ENCODE peak calls at places on chromosomes 2 and 18, in four cellular contexts. U is HS-27A; A is activated CD8-positive, alpha-beta memory T cell treated with anti-CD3 and anti-CD28 coated beads for 1 hour; F is endodermal cell. D is an unnamed sample.

GRCh38 chr18:38751897-38752296 is 1186.3 kb upstream of the CELF4 start:
- DNase-seq in U (no peak), A (no peak), F (no peak), D (no peak)

GRCh38 chr2:32135409-32135808 is 30.3 kb upstream of the SLC30A6 start:
- DNase-seq in U (peak; percentile 76), A (no peak), F (no peak), D (no peak)

GRCh38 chr2:10079931-10080535 is at the start of gene CYS1:
- DNase-seq in U (no peak), A (no peak), F (peak; percentile 84), D (no peak)

GRCh38 chr2:179031731-179032408 is 18.1 kb downstream of the CCDC141 start:
- DNase-seq in U (no peak), A (no peak), F (no peak), D (no peak)

GRCh38 chr2:60759654-60760053 is 3.6 kb downstream of the PAPOLG start:
- DNase-seq in U (no peak), A (no peak), F (no peak), D (no peak)

GRCh38 chr2:130837175-130837810 is 579 bp downstream of the ARHGEF4 start:
- DNase-seq in U (no peak), A (no peak), F (no peak), D (no peak)

GRCh38 chr18:46688853-46689525 is 32.0 kb upstream of the LOXHD1 start:
- DNase-seq in U (no peak), A (no peak), F (no peak), D (no peak)

GRCh38 chr2:42486145-42486906 is 7.5 kb downstream of the KCNG3 start:
- DNase-seq in U (no peak), A (no peak), F (no peak), D (no peak)

GRCh38 chr2:186903183-186903582 is 54.2 kb upstream of the ZSWIM2 start:
- DNase-seq in U (no peak), A (no peak), F (no peak), D (no peak)

GRCh38 chr2:109409347-109410020 is 204.3 kb downstream of the SEPTIN10 start:
- DNase-seq in U (no peak), A (no peak), F (no peak), D (no peak)

GRCh38 chr2:173286153-173286809 is 68.4 kb upstream of the CDCA7 start:
- DNase-seq in U (no peak), A (no peak), F (no peak), D (no peak)

GRCh38 chr18:50405582-50406271 is 30.9 kb downstream of the SKA1 start:
- DNase-seq in U (no peak), A (no peak), F (no peak), D (no peak)

GRCh38 chr18:69590150-69590549 is 189.5 kb downstream of the DOK6 start:
- DNase-seq in U (no peak), A (no peak), F (no peak), D (no peak)

GRCh38 chr2:5696351-5696740 is 4.2 kb downstream of the SOX11 start:
- DNase-seq in U (no peak), A (no peak), F (no peak), D (no peak)

GRCh38 chr2:64865073-64865830 is 123.9 kb upstream of the SLC1A4 start:
- DNase-seq in U (peak; percentile 31), A (peak; percentile 46), F (peak; percentile 84), D (no peak)

GRCh38 chr2:31434911-31435310 is 20.4 kb upstream of the XDH start:
- DNase-seq in U (no peak), A (no peak), F (no peak), D (no peak)

GRCh38 chr2:180983468-180984388 is 3.3 kb downstream of the UBE2E3 start:
- DNase-seq in U (no peak), A (no peak), F (peak; percentile 67), D (no peak)

GRCh38 chr2:239824051-239824694 is 201.0 kb downstream of the NDUFA10 start:
- DNase-seq in U (no peak), A (no peak), F (peak; percentile 89), D (no peak)

GRCh38 chr2:22890142-22890541 is 494.8 kb upstream of the KLHL29 start:
- DNase-seq in U (no peak), A (no peak), F (no peak), D (no peak)

GRCh38 chr18:45724591-45724990 is 610 bp downstream of the SLC14A1 start:
- DNase-seq in U (no peak), A (no peak), F (no peak), D (no peak)

GRCh38 chr2:27804146-27804545 is 32.6 kb downstream of the MRPL33 start:
- DNase-seq in U (no peak), A (no peak), F (no peak), D (no peak)

GRCh38 chr2:43039376-43040080 is 186.9 kb downstream of the ZFP36L2 start:
- DNase-seq in U (no peak), A (no peak), F (no peak), D (no peak)

GRCh38 chr2:12106440-12107080 is 360.1 kb downstream of the LPIN1 start:
- DNase-seq in U (peak; percentile 100), A (no peak), F (no peak), D (no peak)

GRCh38 chr2:204544961-204545860 is at the start of gene PARD3B:
- DNase-seq in U (no peak), A (no peak), F (peak; percentile 86), D (peak; percentile 21)

GRCh38 chr2:67561411-67561965 is 164.4 kb downstream of the ETAA1 start:
- DNase-seq in U (peak; percentile 24), A (no peak), F (no peak), D (no peak)

GRCh38 chr2:227038550-227039189 is 125.3 kb downstream of the COL4A4 start:
- DNase-seq in U (no peak), A (no peak), F (no peak), D (no peak)

GRCh38 chr18:55593888-55594287 is 5.9 kb upstream of the TCF4 start:
- DNase-seq in U (no peak), A (no peak), F (no peak), D (no peak)

GRCh38 chr2:111121028-111121872 is 536 bp downstream of the BCL2L11 start:
- DNase-seq in U (peak; percentile 69), A (no peak), F (peak; percentile 83), D (no peak)

GRCh38 chr2:55779459-55780421 is 86.1 kb upstream of the PNPT1 start:
- DNase-seq in U (peak; percentile 92), A (no peak), F (no peak), D (no peak)

GRCh38 chr18:58180738-58181353 is 136.8 kb downstream of the NEDD4L start:
- DNase-seq in U (no peak), A (peak; percentile 37), F (peak; percentile 86), D (no peak)

D was measured in cortex of kidney.